ENCODE peak calls at places on chromosomes 4 and X, in four cellular contexts. V, W, I and P are unnamed samples.

GRCh38 chrX:136689441-136689840 is 41.5 kb downstream of the CD40LG start:
- DNase-seq in W (no peak), V (peak; percentile 60), I (no peak), P (no peak)

GRCh38 chrX:136635235-136635634 is 12.7 kb upstream of the CD40LG start:
- DNase-seq in I (no peak), V (no peak), W (no peak), P (no peak)

GRCh38 chrX:56728752-56729151 is 291 bp upstream of the NBDY start:
- DNase-seq in W (no peak), V (no peak), I (no peak), P (peak; percentile 16)

GRCh38 chr4:7208509-7209451 is 16.4 kb downstream of the SORCS2 start:
- DNase-seq in I (no peak), V (no peak), W (no peak), P (no peak)

GRCh38 chr4:183384983-183385382 is 59.5 kb upstream of the CDKN2AIP start:
- DNase-seq in I (no peak), V (no peak), W (no peak), P (no peak)

GRCh38 chrX:19602866-19603620 is 87.7 kb upstream of the MAP3K15 start:
- DNase-seq in W (peak; percentile 39), V (peak; percentile 76), I (no peak), P (no peak)

GRCh38 chr4:7398104-7398423 is 36.7 kb downstream of the PSAPL1 start:
- DNase-seq in I (peak; percentile 77), W (no peak), V (peak; percentile 88), P (no peak)

GRCh38 chr4:68864438-68865177 is 48.8 kb downstream of the UGT2B10 start:
- DNase-seq in I (no peak), W (no peak), V (no peak), P (no peak)

GRCh38 chrX:10041383-10041782 is 74.2 kb downstream of the CLDN34 start:
- DNase-seq in V (peak; percentile 73), W (no peak), I (no peak), P (peak; percentile 89)

GRCh38 chrX:34768290-34768689 is 111.2 kb upstream of the TMEM47 start:
- DNase-seq in W (no peak), V (no peak), I (no peak), P (no peak)

GRCh38 chrX:35562395-35562794 is 235.7 kb upstream of the MAGEB16 start:
- DNase-seq in W (no peak), I (no peak), V (no peak), P (no peak)

GRCh38 chr4:169315530-169316306 is 45.0 kb upstream of the SH3RF1 start:
- DNase-seq in I (no peak), W (no peak), V (peak; percentile 74), P (no peak)

GRCh38 chr4:105060628-105061027 is 86.0 kb upstream of the TET2 start:
- DNase-seq in W (no peak), V (peak; percentile 76), I (no peak), P (no peak)

GRCh38 chr4:82043809-82044137 is 330.0 kb downstream of the HNRNPD start:
- DNase-seq in W (no peak), V (no peak), I (no peak), P (no peak)

GRCh38 chr4:95505149-95505548 is 43.6 kb downstream of the UNC5C start:
- DNase-seq in W (peak; percentile 68), I (no peak), V (peak; percentile 90), P (no peak)

GRCh38 chrX:99602107-99602506 is 808.0 kb downstream of the PCDH19 start:
- DNase-seq in I (no peak), W (no peak), V (no peak), P (no peak)

GRCh38 chr4:122661661-122662160 is 40.8 kb upstream of the IL21 start:
- DNase-seq in W (no peak), V (no peak), I (no peak), P (no peak)

GRCh38 chrX:42085836-42086235 is 162.5 kb upstream of the CASK start:
- DNase-seq in I (no peak), W (peak; percentile 0), V (peak; percentile 39), P (no peak)

GRCh38 chr4:148200960-148201359 is 241.3 kb downstream of the NR3C2 start:
- DNase-seq in I (no peak), W (no peak), V (no peak), P (no peak)

GRCh38 chr4:65069177-65069576 is 601.1 kb downstream of the EPHA5 start:
- DNase-seq in V (no peak), W (no peak), I (no peak), P (no peak)

GRCh38 chr4:14844059-14844458 is 158.2 kb upstream of the CPEB2 start:
- DNase-seq in V (no peak), W (no peak), I (no peak), P (no peak)

GRCh38 chrX:21004835-21005234 is 369.4 kb upstream of the CNKSR2 start:
- DNase-seq in V (peak; percentile 8), I (no peak), W (no peak), P (no peak)

GRCh38 chr4:95084584-95084983 is 326.8 kb downstream of the BMPR1B start:
- DNase-seq in W (no peak), V (no peak), I (no peak), P (no peak)

GRCh38 chrX:110966839-110967238 is 129.2 kb upstream of the PAK3 start:
- DNase-seq in W (no peak), V (peak; percentile 25), I (no peak), P (no peak)

GRCh38 chrX:151227637-151228036 is 51.3 kb downstream of the GPR50 start:
- DNase-seq in V (no peak), W (no peak), I (no peak), P (no peak)

GRCh38 chr4:144575181-144575580 is 70.8 kb upstream of the HHIP start:
- DNase-seq in V (no peak), W (no peak), I (no peak), P (peak; percentile 10)

GRCh38 chr4:74934016-74934821 is 1.3 kb downstream of the PARM1 start:
- DNase-seq in W (no peak), I (no peak), V (peak; percentile 9), P (peak; percentile 10)

GRCh38 chrX:136909119-136909705 is 28.7 kb upstream of the RBMX start:
- DNase-seq in W (peak; percentile 24), V (peak; percentile 33), I (peak; percentile 95), P (peak; percentile 82)

GRCh38 chrX:118626346-118626745 is 101.1 kb upstream of the IL13RA1 start:
- DNase-seq in V (no peak), W (no peak), I (no peak), P (no peak)

GRCh38 chr4:98710831-98711230 is 52.4 kb upstream of the TSPAN5 start:
- DNase-seq in W (no peak), V (peak; percentile 13), I (no peak), P (no peak)

GRCh38 chr4:154736774-154737173 is 7.0 kb upstream of the LRAT start:
- DNase-seq in V (no peak), I (no peak), W (no peak), P (no peak)

GRCh38 chrX:109535578-109535977 is 1.1 kb upstream of the NXT2 start:
- DNase-seq in V (no peak), I (no peak), W (no peak), P (no peak)

GRCh38 chr4:119835511-119835910 is 206.9 kb upstream of the PDE5A start:
- DNase-seq in W (no peak), I (no peak), V (no peak), P (no peak)

GRCh38 chrX:53479295-53479694 is 45.1 kb upstream of the HSD17B10 start:
- DNase-seq in W (no peak), I (no peak), V (peak; percentile 12), P (no peak)

GRCh38 chrX:153653556-153653955 is 6.6 kb downstream of the DUSP9 start:
- DNase-seq in I (no peak), W (no peak), V (no peak), P (no peak)

GRCh38 chrX:153650959-153651358 is 4.0 kb downstream of the DUSP9 start:
- DNase-seq in W (no peak), V (no peak), I (no peak), P (no peak)

GRCh38 chrX:153649915-153650782 is 3.1 kb downstream of the DUSP9 start:
- DNase-seq in W (no peak), I (peak; percentile 46), V (no peak), P (no peak)

GRCh38 chrX:153649178-153649914 is 2.3 kb downstream of the DUSP9 start:
- DNase-seq in W (no peak), V (no peak), I (peak; percentile 49), P (peak; percentile 19)

DNA sequence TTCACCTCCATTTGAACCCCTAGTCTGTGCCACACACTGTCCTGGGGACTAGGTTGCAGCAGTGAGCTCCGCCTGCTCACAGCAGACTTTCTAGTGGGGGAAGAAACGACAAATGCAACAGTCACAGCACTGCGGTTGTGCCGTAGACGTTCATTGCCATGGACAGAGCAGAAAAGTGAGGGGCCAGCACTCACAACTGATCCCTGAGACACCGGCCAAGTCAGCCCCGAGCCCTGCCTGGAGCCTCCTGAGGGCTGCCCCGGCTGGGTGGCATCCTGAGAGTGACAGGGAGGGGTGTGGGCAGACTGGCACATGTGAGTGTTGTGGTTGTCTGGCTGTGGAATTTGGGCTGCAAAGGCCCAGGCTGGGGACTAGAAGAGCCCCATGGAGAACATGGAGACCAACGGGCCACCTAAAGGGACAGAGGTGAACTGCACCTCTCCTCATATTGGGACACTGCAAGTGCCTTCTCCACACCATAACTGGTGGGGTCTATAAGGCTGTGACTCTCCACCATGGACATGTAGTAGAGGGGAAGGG is 4.6 kb downstream of the DUSP9 start:
- DNase-seq in W (no peak), I (peak; percentile 20), V (no peak), P (no peak)
- H3K9me3 ChIP-seq in W (no peaks in the 10 kb centered on the region), I (no peaks in the 10 kb centered on the region), V (no peaks in the 10 kb centered on the region), P (no peaks in the 10 kb centered on the region)

GRCh38 chr4:168174308-168174707 is 82.0 kb downstream of the ANXA10 start:
- DNase-seq in W (no peak), V (no peak), I (no peak), P (no peak)
- H3K9me3 ChIP-seq in W (no peaks in the 10 kb centered on the region), V (no peaks in the 10 kb centered on the region), I (no peaks in the 10 kb centered on the region), P (no peaks in the 10 kb centered on the region)

GRCh38 chr4:76699911-76700310 is 198.0 kb downstream of the SOWAHB start:
- DNase-seq in V (peak; percentile 42), W (no peak), I (no peak), P (no peak)
- H3K9me3 ChIP-seq in V (no peaks in the 10 kb centered on the region), W (no peaks in the 10 kb centered on the region), I (no peaks in the 10 kb centered on the region), P (no peaks in the 10 kb centered on the region)

DNA sequence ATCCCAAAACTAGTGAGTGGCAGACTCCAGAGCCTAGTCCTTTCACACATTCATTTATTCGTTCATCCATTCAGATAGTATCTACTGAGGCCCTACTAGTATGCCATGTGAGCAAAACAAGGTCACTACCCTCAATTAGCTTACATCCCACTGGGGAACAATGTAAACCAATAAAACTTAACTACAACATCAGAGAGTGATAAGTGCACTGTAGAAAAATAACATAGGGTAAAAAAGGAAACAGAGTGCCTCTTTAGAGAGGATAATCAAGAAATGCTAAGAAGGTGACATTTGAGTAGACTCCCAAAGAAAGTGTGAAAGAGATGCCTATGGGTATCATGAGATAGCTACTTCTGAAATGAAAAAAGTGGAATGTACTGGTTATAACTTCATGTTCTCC is 18.5 kb downstream of the PAPSS1 start:
- DNase-seq in I (no peak), W (no peak), V (no peak), P (no peak)
- H3K9me3 ChIP-seq in I (no peaks in the 10 kb centered on the region), W (peaks cover 2% of the 10 kb centered on the region), V (peaks cover 2% of the 10 kb centered on the region), P (no peaks in the 10 kb centered on the region)

GRCh38 chrX:40150503-40150902 is 52.7 kb upstream of the BCOR start:
- DNase-seq in W (no peak), I (no peak), V (no peak), P (no peak)
- H3K9me3 ChIP-seq in W (no peaks in the 10 kb centered on the region), I (no peaks in the 10 kb centered on the region), V (no peaks in the 10 kb centered on the region), P (no peaks in the 10 kb centered on the region)

GRCh38 chr4:256492-256891 is 48.8 kb downstream of the ZNF732 start:
- DNase-seq in V (no peak), I (no peak), W (no peak), P (no peak)

GRCh38 chr4:252065-252601 is 53.1 kb downstream of the ZNF732 start:
- DNase-seq in I (no peak), V (no peak), W (no peak), P (no peak)

GRCh38 chr4:253936-254756 is 51.1 kb downstream of the ZNF732 start:
- DNase-seq in I (no peak), V (no peak), W (no peak), P (no peak)
- H3K9me3 ChIP-seq in I (peaks cover 32% of the 10 kb centered on the region), V (peaks cover 31% of the 10 kb centered on the region), W (peaks cover 18% of the 10 kb centered on the region), P (peaks cover 12% of the 10 kb centered on the region)